ENCODE peak calls at places on chromosomes 5 and 9, in ten cellular contexts. N is CD4-positive, alpha-beta T cell; L is amniotic stem cell; W is D341Med; J is amygdala; U is HEK293T; O is T-helper 2 cell; B is effector memory CD8-positive, alpha-beta T cell; F is AG08396; M is HuH-7. Q is an unnamed sample.

GRCh38 chr9:36337865-36338264 is 62.2 kb downstream of the RNF38 start:
- DNase-seq in N (no peak), L (no peak), W (no peak), J (no peak), U (no peak), O (no peak), B (no peak), F (no peak), M (no peak), Q (no peak)

GRCh38 chr5:58108507-58108906 is 351.4 kb downstream of the PLK2 start:
- DNase-seq in N (no peak), L (no peak), W (no peak), J (no peak), U (no peak), O (no peak), B (no peak), F (no peak), M (no peak), Q (no peak)

GRCh38 chr9:132597073-132597775 is 14.8 kb downstream of the BARHL1 start:
- DNase-seq in N (no peak), L (no peak), W (no peak), J (no peak), U (no peak), O (no peak), B (no peak), F (no peak), M (no peak), Q (no peak)

GRCh38 chr5:142700566-142700965 is 14.7 kb upstream of the FGF1 start:
- DNase-seq in N (no peak), L (no peak), W (no peak), J (no peak), U (no peak), O (no peak), B (no peak), F (no peak), M (no peak), Q (no peak)

GRCh38 chr5:5719292-5719691 is 296.8 kb downstream of the ICE1 start:
- DNase-seq in N (no peak), L (no peak), W (no peak), J (no peak), U (no peak), O (no peak), B (no peak), F (no peak), M (no peak), Q (no peak)

GRCh38 chr9:113906411-113907110 is 30.5 kb downstream of the ZNF618 start:
- DNase-seq in N (no peak), L (no peak), W (no peak), J (no peak), U (no peak), O (no peak), B (no peak), F (peak; percentile 53), M (no peak), Q (no peak)

GRCh38 chr9:2319421-2319820 is 302.2 kb upstream of the VLDLR start:
- DNase-seq in N (no peak), L (no peak), W (no peak), J (no peak), U (no peak), O (no peak), B (no peak), F (no peak), M (no peak), Q (no peak)

GRCh38 chr9:123378956-123379660 is 23.1 kb downstream of the CRB2 start:
- DNase-seq in N (no peak), L (no peak), W (no peak), J (no peak), U (no peak), O (no peak), B (no peak), F (no peak), M (no peak), Q (no peak)

GRCh38 chr5:146428658-146429057 is 18.5 kb upstream of the TCERG1 start:
- DNase-seq in N (no peak), L (no peak), W (no peak), J (no peak), U (no peak), O (no peak), B (no peak), F (no peak), M (no peak), Q (no peak)

GRCh38 chr9:134732392-134733110 is 90.9 kb downstream of the COL5A1 start:
- DNase-seq in N (no peak), L (no peak), W (no peak), J (no peak), U (no peak), O (no peak), B (no peak), F (no peak), M (no peak), Q (no peak)

GRCh38 chr9:73869261-73869660 is 627.9 kb upstream of the RORB start:
- DNase-seq in N (no peak), L (peak; percentile 44), W (no peak), J (no peak), U (no peak), O (no peak), B (peak; percentile 1), F (no peak), M (no peak), Q (no peak)

GRCh38 chr9:74570879-74571512 is 73.9 kb downstream of the RORB start:
- DNase-seq in N (no peak), L (no peak), W (peak; percentile 39), J (no peak), U (peak; percentile 31), O (no peak), B (no peak), F (peak; percentile 18), M (peak; percentile 4), Q (no peak)

GRCh38 chr5:55030220-55030619 is 6.2 kb downstream of the GZMK start:
- DNase-seq in N (no peak), L (no peak), W (no peak), J (no peak), U (no peak), O (no peak), B (no peak), F (no peak), M (no peak), Q (no peak)

GRCh38 chr9:29750062-29750461 is 2176.8 kb upstream of the C9orf72 start:
- DNase-seq in N (no peak), L (no peak), W (no peak), J (no peak), U (no peak), O (no peak), B (no peak), F (no peak), M (no peak), Q (no peak)

GRCh38 chr5:133827001-133827400 is 141.4 kb downstream of the C5orf15 start:
- DNase-seq in N (no peak), L (no peak), W (no peak), J (no peak), U (no peak), O (no peak), B (no peak), F (no peak), M (no peak), Q (no peak)

GRCh38 chr5:178234753-178235599 is 2.4 kb upstream of the PHYKPL start:
- DNase-seq in N (peak; percentile 68), L (peak; percentile 44), W (peak; percentile 80), J (peak; percentile 56), U (peak; percentile 87), O (peak; percentile 59), B (peak; percentile 71), F (peak; percentile 85), M (peak; percentile 95), Q (peak; percentile 84)

GRCh38 chr5:169303119-169303515 is 2.2 kb upstream of the SLIT3 start:
- DNase-seq in N (no peak), L (no peak), W (no peak), J (no peak), U (no peak), O (no peak), B (no peak), F (no peak), M (no peak), Q (no peak)

GRCh38 chr5:63127054-63127453 is 548.4 kb downstream of the LRRC70 start:
- DNase-seq in N (no peak), L (no peak), W (no peak), J (no peak), U (no peak), O (no peak), B (no peak), F (peak; percentile 18), M (no peak), Q (no peak)

GRCh38 chr9:91732187-91733005 is 217.6 kb downstream of the ROR2 start:
- DNase-seq in N (no peak), L (no peak), W (no peak), J (no peak), U (no peak), O (no peak), B (no peak), F (no peak), M (no peak), Q (no peak)

GRCh38 chr5:149617760-149618306 is 36.5 kb downstream of the ARHGEF37 start:
- DNase-seq in N (no peak), L (no peak), W (no peak), J (no peak), U (no peak), O (no peak), B (no peak), F (no peak), M (no peak), Q (no peak)

GRCh38 chr9:134493471-134494272 is 147.9 kb upstream of the COL5A1 start:
- DNase-seq in N (no peak), L (no peak), W (no peak), J (no peak), U (no peak), O (no peak), B (no peak), F (no peak), M (no peak), Q (no peak)

GRCh38 chr9:77424993-77425392 is 223.1 kb downstream of the GNA14 start:
- DNase-seq in N (no peak), L (no peak), W (no peak), J (no peak), U (no peak), O (no peak), B (no peak), F (no peak), M (no peak), Q (no peak)

Q was measured in naive thymus-derived CD8-positive, alpha-beta T cell.